ENCODE peak calls at places on chromosome 5, in five cellular contexts. Q is GOT3, E is WTC11, H is RCC 7860, D is T-helper 1 cell. I is an unnamed sample.

GRCh38 chr5:97418472-97418871 is 235.4 kb upstream of the RIOK2 start:
- DNase-seq in Q (no peak), E (no peak), H (no peak), D (no peak), I (no peak)

GRCh38 chr5:150176745-150177485 is 10.3 kb downstream of the CDX1 start:
- DNase-seq in Q (no peak), E (no peak), H (no peak), D (no peak), I (no peak)

GRCh38 chr5:169248520-169248919 is 52.4 kb downstream of the SLIT3 start:
- DNase-seq in Q (no peak), E (no peak), H (no peak), D (no peak), I (no peak)

GRCh38 chr5:173191561-173191960 is 43.4 kb downstream of the NKX2-5 start:
- DNase-seq in Q (no peak), E (no peak), H (no peak), D (no peak), I (no peak)

GRCh38 chr5:158485604-158486081 is 614.1 kb downstream of the EBF1 start:
- DNase-seq in Q (no peak), E (no peak), H (no peak), D (no peak), I (no peak)

GRCh38 chr5:166347051-166347450 is 1944.4 kb upstream of the WWC1 start:
- DNase-seq in Q (no peak), E (no peak), H (no peak), D (no peak), I (no peak)

GRCh38 chr5:133147411-133147810 is 95.6 kb downstream of the HSPA4 start:
- DNase-seq in Q (no peak), E (no peak), H (no peak), D (no peak), I (no peak)

GRCh38 chr5:109945097-109945678 is 255.5 kb downstream of the MAN2A1 start:
- DNase-seq in Q (no peak), E (no peak), H (peak), D (no peak), I (no peak)

GRCh38 chr5:80246995-80247729 is 8.7 kb downstream of the SERINC5 start:
- DNase-seq in Q (no peak), E (no peak), H (peak), D (no peak), I (peak)

GRCh38 chr5:145350501-145350900 is 484.6 kb downstream of the PRELID2 start:
- DNase-seq in Q (no peak), E (no peak), H (peak), D (no peak), I (peak)

GRCh38 chr5:75622564-75622963 is 11.3 kb downstream of the ANKDD1B start:
- DNase-seq in Q (no peak), E (no peak), H (no peak), D (no peak), I (peak)

GRCh38 chr5:175677571-175677970 is 19.7 kb downstream of the HRH2 start:
- DNase-seq in Q (no peak), E (no peak), H (no peak), D (no peak), I (no peak)

GRCh38 chr5:104080646-104081175 is 518.1 kb upstream of the NUDT12 start:
- DNase-seq in Q (no peak), E (no peak), H (no peak), D (no peak), I (no peak)

GRCh38 chr5:132056610-132057497 is 3.6 kb upstream of the IL3 start:
- DNase-seq in Q (no peak), E (no peak), H (no peak), D (no peak), I (no peak)

GRCh38 chr5:168974081-168974480 is 326.9 kb downstream of the SLIT3 start:
- DNase-seq in Q (no peak), E (no peak), H (peak), D (no peak), I (no peak)

GRCh38 chr5:60677831-60678664 is 21.9 kb downstream of the DEPDC1B start:
- DNase-seq in Q (no peak), E (no peak), H (peak), D (no peak), I (peak)

GRCh38 chr5:75322066-75322465 is 15.0 kb upstream of the HMGCR start:
- DNase-seq in Q (no peak), E (no peak), H (peak), D (no peak), I (no peak)

GRCh38 chr5:75734913-75735789 is 17.9 kb upstream of the POC5 start:
- DNase-seq in Q (no peak), E (peak), H (no peak), D (no peak), I (peak)

GRCh38 chr5:180291943-180292831 is at the start of gene MAPK9:
- DNase-seq in Q (peak), E (peak), H (peak), D (peak), I (peak)

GRCh38 chr5:140273401-140273877 is 29.5 kb downstream of the PFDN1 start:
- DNase-seq in Q (no peak), E (no peak), H (no peak), D (no peak), I (no peak)

GRCh38 chr5:113170707-113171106 is 194.1 kb downstream of the DCP2 start:
- DNase-seq in Q (no peak), E (no peak), H (no peak), D (no peak), I (no peak)

GRCh38 chr5:6583049-6583880 is 49.6 kb downstream of the NSUN2 start:
- DNase-seq in Q (no peak), E (peak), H (no peak), D (no peak), I (no peak)

GRCh38 chr5:181239062-181239663 is 4.5 kb downstream of the RACK1 start:
- DNase-seq in Q (no peak), E (no peak), H (no peak), D (no peak), I (no peak)

GRCh38 chr5:145936401-145937131 is at the start of gene SH3RF2:
- DNase-seq in Q (peak), E (peak), H (peak), D (no peak), I (peak)

GRCh38 chr5:134541736-134542376 is 16.4 kb downstream of the JADE2 start:
- DNase-seq in Q (no peak), E (peak), H (no peak), D (no peak), I (peak)

GRCh38 chr5:95781101-95781583 is 41.4 kb downstream of the GLRX start:
- DNase-seq in Q (no peak), E (peak), H (peak), D (peak), I (peak)

GRCh38 chr5:96253140-96253539 is 179.9 kb downstream of the PCSK1 start:
- DNase-seq in Q (no peak), E (no peak), H (no peak), D (no peak), I (no peak)

GRCh38 chr5:98827161-98827560 is 53.7 kb downstream of the RGMB start:
- DNase-seq in Q (no peak), E (no peak), H (peak), D (no peak), I (peak)

GRCh38 chr5:175663191-175664184 is 5.6 kb downstream of the HRH2 start:
- DNase-seq in Q (no peak), E (no peak), H (no peak), D (no peak), I (no peak)

GRCh38 chr5:102863764-102864560 is 108.9 kb downstream of the PAM start:
- DNase-seq in Q (no peak), E (no peak), H (no peak), D (no peak), I (no peak)

GRCh38 chr5:173228639-173229380 is 6.2 kb downstream of the NKX2-5 start:
- DNase-seq in Q (no peak), E (peak), H (no peak), D (no peak), I (no peak)

GRCh38 chr5:156103116-156103860 is 223.7 kb upstream of the SGCD start:
- DNase-seq in Q (no peak), E (no peak), H (peak), D (no peak), I (peak)

GRCh38 chr5:14675309-14675708 is 10.8 kb downstream of the OTULIN start:
- DNase-seq in Q (no peak), E (no peak), H (no peak), D (no peak), I (no peak)

GRCh38 chr5:20230010-20230409 is 242.0 kb upstream of the CDH18 start:
- DNase-seq in Q (no peak), E (no peak), H (no peak), D (no peak), I (no peak)

GRCh38 chr5:55593115-55593472 is 58.3 kb upstream of the PLPP1 start:
- DNase-seq in Q (no peak), E (no peak), H (no peak), D (no peak), I (no peak)

GRCh38 chr5:29230526-29231050 is 1962.9 kb upstream of the CDH6 start:
- DNase-seq in Q (no peak), E (no peak), H (no peak), D (no peak), I (no peak)

GRCh38 chr5:36300927-36301540 is 668 bp downstream of the RANBP3L start:
- DNase-seq in Q (no peak), E (no peak), H (no peak), D (no peak), I (no peak)